ENCODE peak calls at places on chromosomes 3 and 15, in four cellular contexts. V is adipocyte, X is uterus, U is heart right ventricle. C is an unnamed sample.

GRCh38 chr15:40050788-40051615 is 12.0 kb upstream of the SRP14 start:
- DNase-seq in V (no peak), X (no peak), U (no peak), C (peak; percentile 42)

GRCh38 chr15:63041982-63042878 is at the start of gene TPM1:
- DNase-seq in V (peak; percentile 93), X (peak; percentile 92), U (peak; percentile 89), C (peak; percentile 95)

GRCh38 chr3:157650191-157650590 is 147.0 kb upstream of the VEPH1 start:
- DNase-seq in V (no peak), X (no peak), U (no peak), C (no peak)

GRCh38 chr3:140585828-140586227 is 92.0 kb upstream of the TRIM42 start:
- DNase-seq in V (peak; percentile 38), X (no peak), U (no peak), C (no peak)

GRCh38 chr3:48428863-48429415 is 947 bp downstream of the PLXNB1 start:
- DNase-seq in V (peak; percentile 73), X (peak; percentile 61), U (peak; percentile 57), C (peak; percentile 40)

GRCh38 chr15:49720221-49720620 is 99.4 kb downstream of the DTWD1 start:
- DNase-seq in V (no peak), X (no peak), U (no peak), C (no peak)

GRCh38 chr15:45648521-45649200 is 13.8 kb downstream of the SQOR start:
- DNase-seq in V (peak; percentile 44), X (no peak), U (no peak), C (peak; percentile 76)

GRCh38 chr15:52254331-52254730 is 41.3 kb downstream of the MYO5C start:
- DNase-seq in V (no peak), X (no peak), U (no peak), C (no peak)

GRCh38 chr3:189787622-189788021 is 156.4 kb downstream of the TP63 start:
- DNase-seq in V (peak; percentile 8), X (no peak), U (no peak), C (no peak)

GRCh38 chr15:68553994-68554715 is 24.6 kb upstream of the CORO2B start:
- DNase-seq in V (peak; percentile 91), X (peak; percentile 55), U (no peak), C (peak; percentile 39)

GRCh38 chr3:31534036-31534435 is 1.3 kb downstream of the STT3B start:
- DNase-seq in V (peak; percentile 47), X (no peak), U (no peak), C (peak; percentile 37)

GRCh38 chr3:47613723-47614122 is 35.1 kb upstream of the CSPG5 start:
- DNase-seq in V (no peak), X (no peak), U (no peak), C (no peak)

GRCh38 chr15:84099181-84099580 is 136.4 kb upstream of the GOLGA6L4 start:
- DNase-seq in V (no peak), X (no peak), U (peak; percentile 24), C (peak; percentile 48)

GRCh38 chr3:127443581-127444375 is 146.8 kb downstream of the TPRA1 start:
- DNase-seq in V (no peak), X (no peak), U (no peak), C (no peak)

GRCh38 chr3:190941694-190942280 is 79.3 kb upstream of the GMNC start:
- DNase-seq in V (no peak), X (no peak), U (no peak), C (no peak)

GRCh38 chr15:67831363-67831762 is 6.1 kb downstream of the SKOR1 start:
- DNase-seq in V (no peak), X (no peak), U (no peak), C (no peak)

GRCh38 chr3:22730701-22731100 is 472.4 kb upstream of the UBE2E2 start:
- DNase-seq in V (no peak), X (no peak), U (no peak), C (no peak)

GRCh38 chr3:126197854-126198584 is 17.6 kb upstream of the ALDH1L1 start:
- DNase-seq in V (peak; percentile 78), X (peak; percentile 67), U (peak; percentile 56), C (peak; percentile 65)

GRCh38 chr3:36381311-36381956 is 1.1 kb downstream of the STAC start:
- DNase-seq in V (peak; percentile 9), X (no peak), U (no peak), C (no peak)

GRCh38 chr3:83248454-83248853 is 1487.0 kb upstream of the GBE1 start:
- DNase-seq in V (no peak), X (no peak), U (no peak), C (no peak)

GRCh38 chr15:37045859-37046318 is 54.5 kb downstream of the MEIS2 start:
- DNase-seq in V (no peak), X (no peak), U (no peak), C (no peak)

GRCh38 chr3:113271189-113271588 is 59.8 kb downstream of the BOC start:
- DNase-seq in V (no peak), X (peak; percentile 11), U (no peak), C (no peak)

GRCh38 chr15:88704791-88705768 is 66.3 kb downstream of the ISG20 start:
- DNase-seq in V (peak; percentile 81), X (peak; percentile 64), U (peak; percentile 54), C (peak; percentile 55)

GRCh38 chr3:172627057-172627809 is 83.6 kb downstream of the NCEH1 start:
- DNase-seq in V (peak; percentile 73), X (no peak), U (no peak), C (peak; percentile 66)

GRCh38 chr15:96692826-96693225 is 362.3 kb downstream of the NR2F2 start:
- DNase-seq in V (no peak), X (no peak), U (no peak), C (no peak)

GRCh38 chr3:194422188-194422587 is 23.1 kb upstream of the GP5 start:
- DNase-seq in V (peak; percentile 52), X (no peak), U (no peak), C (peak; percentile 45)

GRCh38 chr3:129445472-129445871 is 5.4 kb downstream of the IFT122 start:
- DNase-seq in V (no peak), X (no peak), U (no peak), C (no peak)

GRCh38 chr3:119731545-119732343 is 28.9 kb downstream of the CFAP91 start:
- DNase-seq in V (peak; percentile 25), X (no peak), U (no peak), C (peak; percentile 1)

GRCh38 chr3:99789322-99789721 is 28.3 kb upstream of the CMSS1 start:
- DNase-seq in V (peak; percentile 88), X (no peak), U (no peak), C (peak; percentile 81)

GRCh38 chr3:179146911-179147570 is 1.1 kb upstream of the PIK3CA start:
- DNase-seq in V (peak; percentile 91), X (no peak), U (no peak), C (peak; percentile 81)

GRCh38 chr15:55576911-55577310 is 11.2 kb downstream of the PYGO1 start:
- DNase-seq in V (no peak), X (no peak), U (no peak), C (no peak)

GRCh38 chr3:117285721-117286120 is 576.1 kb downstream of the TUSC7 start:
- DNase-seq in V (no peak), X (no peak), U (no peak), C (no peak)

GRCh38 chr3:180383332-180384020 is 218.5 kb upstream of the TTC14 start:
- DNase-seq in V (peak; percentile 1), X (no peak), U (no peak), C (no peak)

DNA sequence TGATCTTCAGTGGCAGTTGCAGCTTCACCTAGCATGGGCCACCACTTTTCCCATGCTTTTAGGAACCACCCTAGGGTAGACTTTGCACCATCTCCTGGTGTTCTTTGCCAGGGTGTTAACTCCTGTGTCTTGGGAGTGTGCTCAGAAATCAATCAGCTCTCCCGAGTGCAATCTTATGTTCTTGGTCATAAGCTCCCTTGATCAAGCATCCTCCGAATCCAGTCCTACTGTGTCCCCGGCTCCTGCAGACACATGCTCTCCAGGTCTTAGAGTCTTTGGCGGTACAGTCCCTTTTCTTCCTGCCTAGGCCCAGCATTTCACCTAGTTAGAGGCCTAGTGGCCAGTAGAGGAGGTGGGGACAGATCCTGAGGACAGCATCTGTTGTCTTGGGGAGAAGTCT is 74.7 kb upstream of the SYN2 start:
- DNase-seq in V (no peak), X (no peak), U (no peak), C (no peak)
- H3K27me3 ChIP-seq in V (peaks cover 13% of the 10 kb centered on the region), X (no peaks in the 10 kb centered on the region), U (no peaks in the 10 kb centered on the region), C (no peaks in the 10 kb centered on the region)

GRCh38 chr3:183151086-183151485 is 11.4 kb downstream of the LAMP3 start:
- DNase-seq in V (no peak), X (no peak), U (no peak), C (no peak)

GRCh38 chr3:183155499-183155898 is 7.0 kb downstream of the LAMP3 start:
- DNase-seq in V (no peak), X (no peak), U (no peak), C (no peak)

GRCh38 chr3:183149915-183150825 is 12.4 kb downstream of the LAMP3 start:
- DNase-seq in V (peak; percentile 29), X (no peak), U (no peak), C (no peak)

GRCh38 chr3:183153210-183153950 is 9.2 kb downstream of the LAMP3 start:
- DNase-seq in V (no peak), X (no peak), U (no peak), C (no peak)

GRCh38 chr3:183151716-183152385 is 10.7 kb downstream of the LAMP3 start:
- DNase-seq in V (no peak), X (no peak), U (no peak), C (no peak)
- H3K27me3 ChIP-seq in V (peaks cover 25% of the 10 kb centered on the region), X (no peaks in the 10 kb centered on the region), U (no peaks in the 10 kb centered on the region), C (peaks cover 8% of the 10 kb centered on the region)

GRCh38 chr3:184639351-184639750 is 72.5 kb downstream of the MAGEF1 start:
- DNase-seq in V (no peak), X (no peak), U (no peak), C (no peak)

GRCh38 chr3:184637705-184638104 is 74.2 kb downstream of the MAGEF1 start:
- DNase-seq in V (peak; percentile 25), X (no peak), U (no peak), C (no peak)

GRCh38 chr3:184635126-184635525 is 73.5 kb downstream of the EPHB3 start:
- DNase-seq in V (no peak), X (no peak), U (peak; percentile 59), C (no peak)

GRCh38 chr3:184635774-184636173 is 74.2 kb downstream of the EPHB3 start:
- DNase-seq in V (no peak), X (no peak), U (no peak), C (no peak)

GRCh38 chr3:184636774-184637316 is 75.0 kb downstream of the MAGEF1 start:
- DNase-seq in V (peak; percentile 76), X (no peak), U (no peak), C (peak; percentile 86)
- H3K27me3 ChIP-seq in V (peaks cover 14% of the 10 kb centered on the region), X (no peaks in the 10 kb centered on the region), U (no peaks in the 10 kb centered on the region), C (peaks cover 20% of the 10 kb centered on the region)

DNA sequence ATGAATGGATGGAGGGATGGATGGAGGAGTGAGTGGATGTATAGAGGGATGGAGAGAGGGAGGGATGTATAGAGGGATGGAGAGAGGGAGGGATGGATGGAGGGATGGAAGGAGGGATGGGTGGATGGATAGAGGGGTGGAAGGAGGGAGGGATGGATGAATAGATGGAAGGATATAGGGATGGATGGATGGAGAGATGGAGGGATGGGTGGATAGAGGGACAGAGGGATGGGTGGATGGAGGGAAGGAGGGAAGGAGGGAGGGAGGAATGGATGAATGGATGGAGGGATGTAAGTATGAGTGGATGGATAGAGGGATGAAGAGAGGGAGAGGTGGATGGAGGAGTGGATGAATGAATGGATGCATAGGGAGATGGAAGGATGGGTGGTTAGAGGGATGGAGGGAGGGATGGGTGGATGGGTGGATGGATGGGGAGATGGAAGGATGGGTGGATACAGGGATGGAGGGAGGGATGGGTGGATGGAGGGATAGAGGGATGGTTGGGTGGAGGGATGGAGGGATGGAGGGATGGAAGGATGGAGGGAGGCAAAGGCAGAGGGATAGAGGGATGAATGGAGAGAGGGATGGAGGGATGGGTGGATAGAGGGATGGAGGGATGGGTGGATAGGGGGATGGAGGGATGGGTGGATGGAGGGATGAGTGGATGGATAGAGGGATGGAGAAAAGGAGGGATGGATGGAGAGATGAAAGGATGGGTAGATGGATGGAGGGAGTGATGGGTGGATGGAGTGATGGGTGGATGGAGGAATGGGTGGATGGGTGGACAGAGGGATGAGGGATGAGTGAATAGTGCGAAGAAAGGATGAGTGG is 313.8 kb downstream of the UACA start:
- DNase-seq in V (no peak), X (no peak), U (no peak), C (no peak)
- H3K27me3 ChIP-seq in V (peaks cover 40% of the 10 kb centered on the region), X (no peaks in the 10 kb centered on the region), U (no peaks in the 10 kb centered on the region), C (peaks cover 16% of the 10 kb centered on the region)

C was measured in fibroblast of lung.